ENCODE peak calls at places on chromosome 18, in five cellular contexts. Q, N, E, V and O are unnamed samples.
A peak's percentile ranks its signal among the peaks of the same experiment; 100 is the strongest.

GRCh38 chr18:55753643-55754255 is 165.8 kb upstream of the TCF4 start:
- DNase-seq in Q (no peak), N (no peak), E (no peak), V (no peak), O (no peak)

GRCh38 chr18:31741096-31741735 is 19.5 kb downstream of the SLC25A52 start:
- DNase-seq in Q (peak; percentile 2), N (no peak), E (no peak), V (no peak), O (no peak)

GRCh38 chr18:37138456-37138855 is 309.5 kb downstream of the KIAA1328 start:
- DNase-seq in Q (no peak), N (no peak), E (no peak), V (no peak), O (no peak)

GRCh38 chr18:50287028-50287440 is 458 bp downstream of the CXXC1 start:
- DNase-seq in Q (no peak), N (peak; percentile 70), E (no peak), V (peak; percentile 66), O (no peak)

GRCh38 chr18:51630706-51631105 is 433.2 kb upstream of the MEX3C start:
- DNase-seq in Q (no peak), N (no peak), E (no peak), V (no peak), O (no peak)

GRCh38 chr18:41992698-41993097 is 37.7 kb downstream of the PIK3C3 start:
- DNase-seq in Q (no peak), N (no peak), E (no peak), V (no peak), O (no peak)

GRCh38 chr18:10164241-10165160 is 250.7 kb downstream of the VAPA start:
- DNase-seq in Q (no peak), N (no peak), E (no peak), V (no peak), O (no peak)

GRCh38 chr18:29841631-29842030 is 1200.9 kb downstream of the DSC3 start:
- DNase-seq in Q (no peak), N (no peak), E (no peak), V (no peak), O (no peak)

GRCh38 chr18:9609190-9609589 is 5.2 kb downstream of the PPP4R1 start:
- DNase-seq in Q (no peak), N (no peak), E (no peak), V (no peak), O (no peak)

GRCh38 chr18:10771053-10771709 is 245.4 kb downstream of the NAPG start:
- DNase-seq in Q (no peak), N (no peak), E (no peak), V (no peak), O (no peak)

DNA sequence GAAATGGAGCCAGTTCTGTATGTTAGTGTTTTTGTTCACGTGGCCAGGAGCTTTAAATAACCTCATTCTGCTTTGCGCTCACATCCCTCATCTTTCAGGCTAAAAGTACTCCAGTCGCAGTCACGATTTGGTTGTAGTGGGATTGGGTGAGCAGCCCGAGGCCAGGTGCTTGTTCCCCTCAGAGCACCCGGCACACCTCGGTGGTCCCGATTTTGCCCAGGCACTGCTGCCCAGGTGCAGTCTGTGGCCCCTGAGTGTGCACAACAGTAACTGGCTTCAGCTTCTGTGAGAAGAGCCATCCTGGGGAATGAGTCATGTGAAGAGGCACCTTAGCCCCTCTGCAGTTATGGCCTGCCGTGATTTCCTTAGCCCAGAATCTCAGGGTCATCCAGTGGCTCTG is 33.2 kb downstream of the IMPA2 start:
- DNase-seq in Q (no peak), N (no peak), E (no peak), V (no peak), O (no peak)
- H3K27ac ChIP-seq in Q (no peak overlapping the region), N (peak overlapping the region; percentile 92), E (no peak overlapping the region), V (no peak overlapping the region), O (no peak overlapping the region)

DNA sequence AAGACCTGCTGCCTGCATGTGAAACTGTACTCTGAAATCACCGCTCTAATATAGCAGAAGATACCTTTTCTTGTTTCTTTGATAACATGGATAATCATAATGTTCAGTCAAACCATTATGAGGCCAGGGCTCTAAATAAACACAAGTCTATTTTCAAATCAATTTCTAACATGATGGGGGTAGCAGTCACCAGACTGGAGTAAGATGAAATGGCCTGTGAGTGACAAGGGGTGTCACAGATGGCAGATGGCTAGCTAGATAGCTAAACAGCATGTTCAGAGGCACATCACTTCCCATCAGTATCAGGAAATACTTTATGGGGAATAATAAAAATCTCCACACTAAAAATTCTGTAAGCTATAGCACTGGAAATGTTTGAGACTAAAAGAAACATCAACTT is 14.0 kb downstream of the MBD2 start:
- DNase-seq in Q (no peak), N (no peak), E (no peak), V (no peak), O (no peak)
- H3K27ac ChIP-seq in Q (no peak overlapping the region), N (no peak overlapping the region), E (no peak overlapping the region), V (no peak overlapping the region), O (no peak overlapping the region)

DNA sequence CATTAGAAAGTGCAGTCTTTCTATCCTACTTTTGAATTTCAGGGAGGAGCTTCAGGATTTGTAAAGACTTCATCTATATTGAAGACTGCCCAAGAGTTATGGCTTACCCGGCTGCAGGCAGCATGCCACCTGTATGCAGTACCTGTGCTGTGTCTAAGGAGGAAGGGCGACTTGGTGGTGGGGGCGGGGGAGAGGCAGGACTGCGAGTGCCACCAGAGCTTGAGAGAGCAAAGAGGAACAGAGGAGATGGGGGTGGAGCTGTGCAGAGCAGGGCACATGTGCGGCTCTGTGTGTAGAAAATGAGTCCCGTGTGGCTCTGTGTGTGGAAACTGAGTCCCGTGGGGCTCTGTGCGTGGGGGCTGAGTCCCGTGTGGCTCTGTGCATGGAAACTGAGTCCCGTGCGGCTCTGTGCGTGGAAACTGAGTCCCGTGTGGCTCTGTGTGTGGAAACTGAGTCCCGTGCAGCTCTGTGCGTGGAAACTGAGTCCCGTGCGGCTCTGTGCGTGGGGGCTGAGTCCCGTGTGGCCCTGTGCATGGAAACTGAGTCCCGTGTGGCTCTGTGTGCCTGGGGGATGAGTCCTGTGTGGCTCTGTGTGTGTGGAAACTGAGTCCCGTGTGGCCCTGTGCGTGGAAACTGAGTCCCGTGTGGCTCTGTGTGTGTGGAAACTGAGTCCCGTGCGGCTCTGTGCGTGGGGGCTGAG is 43.2 kb downstream of the LDLRAD4 start:
- DNase-seq in Q (no peak), N (no peak), E (no peak), V (no peak), O (no peak)
- H3K27ac ChIP-seq in Q (no peak overlapping the region), N (no peak overlapping the region), E (no peak overlapping the region), V (peak overlapping the region; percentile 85), O (no peak overlapping the region)

GRCh38 chr18:6001867-6002266 is 106.5 kb upstream of the TMEM200C start:
- DNase-seq in Q (no peak), N (no peak), E (no peak), V (no peak), O (no peak)

GRCh38 chr18:6009751-6010150 is 114.4 kb upstream of the TMEM200C start:
- DNase-seq in Q (no peak), N (no peak), E (no peak), V (no peak), O (no peak)

GRCh38 chr18:6010284-6010683 is 115.0 kb upstream of the TMEM200C start:
- DNase-seq in Q (no peak), N (no peak), E (no peak), V (no peak), O (no peak)

GRCh38 chr18:6004119-6004518 is 108.8 kb upstream of the TMEM200C start:
- DNase-seq in Q (no peak), N (no peak), E (no peak), V (no peak), O (no peak)

DNA sequence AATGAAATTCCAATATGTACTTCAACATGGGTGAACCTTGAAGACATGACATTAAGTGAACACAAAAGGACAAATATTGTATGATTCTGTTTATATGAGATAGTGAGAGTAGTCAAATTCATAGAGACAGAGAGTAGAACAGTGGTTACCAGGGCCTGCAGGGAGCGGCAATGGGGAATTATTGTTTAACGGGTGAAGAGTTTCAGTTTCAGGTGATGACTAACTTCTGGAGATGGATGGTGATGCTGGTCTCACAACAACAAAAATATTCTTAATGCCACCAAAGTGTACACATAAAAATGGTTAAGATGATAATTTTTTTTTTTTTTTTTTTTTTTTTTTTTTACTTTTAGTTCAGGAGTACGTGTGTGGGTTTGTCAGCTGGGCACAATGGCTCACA is 109.4 kb upstream of the TMEM200C start:
- DNase-seq in Q (no peak), N (no peak), E (no peak), V (no peak), O (no peak)
- H3K27ac ChIP-seq in Q (no peak overlapping the region), N (no peak overlapping the region), E (no peak overlapping the region), V (no peak overlapping the region), O (no peak overlapping the region)

DNA sequence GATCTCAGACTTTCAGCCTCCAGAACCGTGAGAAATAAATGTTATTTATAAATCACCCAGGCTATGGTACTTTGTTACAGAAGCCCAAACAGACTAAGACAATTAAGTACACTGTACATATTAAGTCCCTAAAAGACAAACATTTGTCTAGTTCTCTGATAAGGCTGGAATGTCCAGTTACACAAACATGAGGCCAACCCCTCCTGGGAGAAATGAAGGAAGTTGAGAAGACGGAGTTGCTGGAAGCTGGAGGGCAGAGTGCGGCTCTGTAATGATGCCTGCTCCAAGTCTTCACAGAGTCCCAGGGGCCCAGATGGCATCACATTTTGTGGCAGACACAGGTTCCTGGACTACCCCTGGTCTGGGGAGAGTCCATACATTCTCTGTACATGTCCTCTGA is 79.2 kb upstream of the ST8SIA3 start:
- DNase-seq in Q (no peak), N (no peak), E (no peak), V (no peak), O (no peak)
- H3K27ac ChIP-seq in Q (no peak overlapping the region), N (peak overlapping the region; percentile 15), E (no peak overlapping the region), V (no peak overlapping the region), O (no peak overlapping the region)

DNA sequence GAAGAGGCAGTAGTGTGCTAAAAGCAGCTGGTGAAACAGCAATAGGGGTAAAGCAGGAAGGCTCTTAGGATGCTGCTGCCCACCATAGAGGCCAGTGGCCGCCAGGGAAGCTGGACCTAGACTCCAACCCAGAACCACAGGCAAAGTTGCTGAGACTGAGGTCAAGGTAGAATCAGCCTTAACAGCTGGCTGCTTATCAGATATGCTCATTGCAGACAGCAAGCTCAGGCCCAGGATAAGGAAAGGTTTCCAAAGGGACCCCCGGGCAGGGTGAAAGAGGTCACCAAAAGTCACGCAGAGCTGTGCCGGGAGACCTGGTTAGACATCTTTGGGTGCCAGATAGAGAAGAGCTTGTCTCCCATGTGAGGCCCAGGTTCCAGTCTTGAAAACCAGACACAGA is 42.9 kb upstream of the EPG5 start:
- DNase-seq in Q (no peak), N (no peak), E (no peak), V (no peak), O (no peak)
- H3K27ac ChIP-seq in Q (no peak overlapping the region), N (no peak overlapping the region), E (no peak overlapping the region), V (no peak overlapping the region), O (no peak overlapping the region)

GRCh38 chr18:54415086-54415485 is 57.4 kb downstream of the C18orf54 start:
- DNase-seq in Q (no peak), N (no peak), E (no peak), V (no peak), O (no peak)

GRCh38 chr18:54416459-54416858 is 58.8 kb downstream of the C18orf54 start:
- DNase-seq in Q (no peak), N (no peak), E (no peak), V (no peak), O (no peak)

DNA sequence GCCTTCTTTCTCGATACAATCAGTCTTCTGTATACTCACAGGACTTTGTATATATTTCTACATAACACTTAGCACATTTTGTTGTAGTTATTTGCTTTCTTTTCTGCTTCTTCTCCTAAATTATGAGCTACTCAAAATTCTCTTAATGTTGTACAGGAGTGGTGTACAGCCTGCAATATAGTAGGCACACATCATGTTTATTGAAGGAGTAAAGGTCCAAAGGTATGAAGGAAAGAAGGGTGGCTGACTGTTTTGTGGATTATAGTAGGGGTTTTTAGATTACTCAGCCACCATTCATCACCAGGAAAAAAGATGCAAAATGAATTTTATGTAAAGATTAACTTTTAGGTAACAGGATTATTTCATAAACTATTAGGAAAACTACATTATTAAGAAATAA is 54.1 kb downstream of the C18orf54 start:
- DNase-seq in Q (no peak), N (no peak), E (no peak), V (no peak), O (no peak)
- H3K27ac ChIP-seq in Q (no peak overlapping the region), N (no peak overlapping the region), E (no peak overlapping the region), V (no peak overlapping the region), O (no peak overlapping the region)